ENCODE peak calls at places on chromosome 18, in six cellular contexts. Z is uterus, K is IMR-90, C is mesothelial cell of epicardium, I is brain microvascular endothelial cell, S is RWPE1. B is an unnamed sample.

GRCh38 chr18:50847192-50847591 is 27.4 kb upstream of the MRO start:
- DNase-seq in Z (no peak), K (peak; percentile 31), C (no peak), I (peak; percentile 74), S (no peak), B (peak; percentile 47)

GRCh38 chr18:8478166-8478967 is 130.9 kb upstream of the RAB12 start:
- DNase-seq in Z (peak; percentile 38), K (peak; percentile 34), C (peak; percentile 45), I (peak; percentile 36), S (peak; percentile 76), B (peak; percentile 39)

GRCh38 chr18:57956495-57956894 is 87.5 kb upstream of the NEDD4L start:
- DNase-seq in Z (no peak), K (no peak), C (no peak), I (no peak), S (no peak), B (no peak)

GRCh38 chr18:9876867-9877654 is 8.7 kb upstream of the TXNDC2 start:
- DNase-seq in Z (peak; percentile 66), K (peak; percentile 97), C (no peak), I (peak; percentile 92), S (peak; percentile 32), B (peak; percentile 83)

GRCh38 chr18:24443870-24444269 is 16.6 kb upstream of the HRH4 start:
- DNase-seq in Z (no peak), K (no peak), C (no peak), I (no peak), S (no peak), B (no peak)

GRCh38 chr18:10101293-10101701 is 187.5 kb downstream of the VAPA start:
- DNase-seq in Z (no peak), K (no peak), C (no peak), I (peak; percentile 10), S (no peak), B (peak; percentile 64)

GRCh38 chr18:27549335-27550039 is 364.4 kb upstream of the CHST9 start:
- DNase-seq in Z (no peak), K (no peak), C (no peak), I (no peak), S (no peak), B (no peak)

GRCh38 chr18:79715280-79715679 is 35.7 kb downstream of the CTDP1 start:
- DNase-seq in Z (no peak), K (no peak), C (no peak), I (no peak), S (no peak), B (no peak)

GRCh38 chr18:22490429-22490846 is 72.7 kb upstream of the CTAGE1 start:
- DNase-seq in Z (no peak), K (no peak), C (no peak), I (no peak), S (no peak), B (no peak)

GRCh38 chr18:60656563-60656962 is 284.0 kb upstream of the MC4R start:
- DNase-seq in Z (no peak), K (no peak), C (no peak), I (no peak), S (no peak), B (no peak)

GRCh38 chr18:23300211-23300887 is 152.7 kb upstream of the RIOK3 start:
- DNase-seq in Z (no peak), K (peak; percentile 41), C (no peak), I (no peak), S (no peak), B (peak; percentile 73)

GRCh38 chr18:3452750-3453539 is 3.0 kb downstream of the TGIF1 start:
- DNase-seq in Z (peak; percentile 29), K (peak; percentile 41), C (no peak), I (no peak), S (no peak), B (peak; percentile 34)

GRCh38 chr18:62420151-62420512 is 95.0 kb downstream of the TNFRSF11A start:
- DNase-seq in Z (no peak), K (peak; percentile 34), C (no peak), I (peak; percentile 26), S (no peak), B (peak; percentile 26)

GRCh38 chr18:56257215-56257614 is 381.2 kb downstream of the TXNL1 start:
- DNase-seq in Z (no peak), K (peak; percentile 96), C (no peak), I (peak; percentile 47), S (no peak), B (peak; percentile 86)

GRCh38 chr18:79988925-79989361 is 580 bp upstream of the TXNL4A start:
- DNase-seq in Z (no peak), K (peak; percentile 59), C (no peak), I (peak; percentile 34), S (no peak), B (peak; percentile 62)

GRCh38 chr18:61738042-61738441 is 154.8 kb downstream of the RNF152 start:
- DNase-seq in Z (no peak), K (no peak), C (no peak), I (no peak), S (no peak), B (no peak)

GRCh38 chr18:47594621-47595086 is 335.8 kb downstream of the SMAD2 start:
- DNase-seq in Z (no peak), K (no peak), C (no peak), I (no peak), S (no peak), B (no peak)

GRCh38 chr18:40630496-40630895 is 1324.5 kb upstream of the PIK3C3 start:
- DNase-seq in Z (no peak), K (no peak), C (no peak), I (no peak), S (no peak), B (no peak)

GRCh38 chr18:50653402-50654093 is 93.7 kb downstream of the MAPK4 start:
- DNase-seq in Z (no peak), K (no peak), C (no peak), I (no peak), S (no peak), B (no peak)

GRCh38 chr18:34738173-34738894 is 28.2 kb downstream of the DTNA start:
- DNase-seq in Z (no peak), K (no peak), C (no peak), I (peak; percentile 14), S (peak; percentile 24), B (no peak)

GRCh38 chr18:72742002-72742401 is 125.8 kb downstream of the NETO1 start:
- DNase-seq in Z (no peak), K (no peak), C (no peak), I (no peak), S (no peak), B (no peak)

GRCh38 chr18:28015671-28016070 is 161.3 kb downstream of the CDH2 start:
- DNase-seq in Z (no peak), K (no peak), C (no peak), I (no peak), S (no peak), B (no peak)

GRCh38 chr18:55778731-55779460 is 190.9 kb upstream of the TCF4 start:
- DNase-seq in Z (no peak), K (no peak), C (no peak), I (no peak), S (no peak), B (peak; percentile 50)

GRCh38 chr18:48100712-48101165 is 170.3 kb upstream of the SMAD2 start:
- DNase-seq in Z (peak; percentile 75), K (no peak), C (no peak), I (no peak), S (no peak), B (no peak)

GRCh38 chr18:79948719-79949411 is 2.6 kb downstream of the SLC66A2 start:
- DNase-seq in Z (no peak), K (no peak), C (no peak), I (no peak), S (no peak), B (no peak)

GRCh38 chr18:48545690-48546365 is 7.0 kb downstream of the CTIF start:
- DNase-seq in Z (peak; percentile 42), K (peak; percentile 90), C (no peak), I (peak; percentile 86), S (peak; percentile 29), B (peak; percentile 88)

GRCh38 chr18:7415081-7415894 is 151.8 kb upstream of the PTPRM start:
- DNase-seq in Z (no peak), K (no peak), C (no peak), I (peak; percentile 9), S (peak; percentile 3), B (no peak)

GRCh38 chr18:64202836-64203235 is 53.9 kb upstream of the LINC00305 start:
- DNase-seq in Z (no peak), K (no peak), C (no peak), I (no peak), S (no peak), B (no peak)

GRCh38 chr18:58263055-58263732 is 219.2 kb downstream of the NEDD4L start:
- DNase-seq in Z (no peak), K (peak; percentile 24), C (no peak), I (no peak), S (peak; percentile 46), B (no peak)

DNA sequence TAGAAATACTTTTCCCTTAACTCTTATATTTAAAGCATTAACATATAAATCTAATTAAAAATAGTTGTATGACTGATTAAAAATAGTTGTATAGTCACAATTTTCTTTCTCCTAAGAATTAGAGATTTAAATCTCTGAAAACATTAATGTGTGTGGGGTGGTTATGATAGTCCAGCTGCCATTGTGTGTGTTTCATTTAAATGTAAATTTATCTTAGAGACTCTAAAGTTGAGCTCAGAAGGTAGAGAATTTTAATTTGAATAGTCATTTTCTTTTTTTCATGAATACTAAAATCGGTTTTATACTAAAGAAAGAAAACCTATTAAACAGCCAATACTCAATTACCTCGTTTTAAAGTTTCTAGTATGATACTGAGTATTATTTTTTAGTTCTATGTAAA is 18.6 kb downstream of the GREB1L start:
- DNase-seq in Z (no peak), K (no peak), C (no peak), I (no peak), S (no peak), B (no peak)
- TF ChIP-seq CTCF in Z (no peak), K (no peak), C (no peak), I (no peak), S (no peak), B (no peak)

GRCh38 chr18:45133246-45133645 is 452.6 kb downstream of the SETBP1 start:
- DNase-seq in Z (no peak), K (no peak), C (no peak), I (no peak), S (no peak), B (no peak)
- TF ChIP-seq CTCF in Z (no peak), K (no peak), C (no peak), I (no peak), S (no peak), B (no peak)

GRCh38 chr18:75130591-75131274 is 78.2 kb downstream of the PTGR3 start:
- DNase-seq in Z (no peak), K (peak; percentile 12), C (no peak), I (no peak), S (no peak), B (no peak)
- TF ChIP-seq CTCF in Z (no peak), K (peak; percentile 22), C (no peak), I (peak; percentile 25), S (no peak), B (peak; percentile 38)

GRCh38 chr18:11963991-11964484 is 17.3 kb upstream of the IMPA2 start:
- DNase-seq in Z (peak; percentile 33), K (peak; percentile 79), C (no peak), I (no peak), S (no peak), B (peak; percentile 75)
- TF ChIP-seq CTCF in Z (no peak), K (peak; percentile 46), C (no peak), I (peak; percentile 41), S (no peak), B (peak; percentile 40)

GRCh38 chr18:76055025-76055424 is 440.0 kb downstream of the ZNF516 start:
- DNase-seq in Z (no peak), K (no peak), C (no peak), I (no peak), S (no peak), B (no peak)
- TF ChIP-seq CTCF in Z (no peak), K (no peak), C (no peak), I (no peak), S (no peak), B (no peak)

GRCh38 chr18:77711096-77711495 is 461.4 kb downstream of the GALR1 start:
- DNase-seq in Z (no peak), K (no peak), C (no peak), I (no peak), S (peak; percentile 2), B (no peak)
- TF ChIP-seq CTCF in Z (no peak), K (peak; percentile 5), C (no peak), I (no peak), S (peak; percentile 50), B (peak; percentile 32)